ENCODE peak calls at places on chromosome 5, in four cellular contexts. I is A549, T is HepG2, F is K562. C is an unnamed sample.
A peak's percentile ranks its signal among the peaks of the same experiment; 100 is the strongest.

GRCh38 chr5:154543380-154543779 is 65.4 kb upstream of the HAND1 start:
- DNase-seq in F (no peak), I (no peak), T (no peak), C (no peak)

GRCh38 chr5:68224561-68225187 is 9.1 kb downstream of the PIK3R1 start:
- DNase-seq in T (no peak), I (no peak), F (no peak), C (peak; percentile 56)

GRCh38 chr5:98721231-98721928 is 52.1 kb upstream of the RGMB start:
- DNase-seq in T (no peak), F (no peak), I (no peak), C (peak; percentile 55)

GRCh38 chr5:5242056-5242455 is 101.9 kb downstream of the ADAMTS16 start:
- DNase-seq in T (no peak), I (no peak), F (no peak), C (no peak)

GRCh38 chr5:172403191-172403794 is 51.0 kb downstream of the SH3PXD2B start:
- DNase-seq in I (no peak), T (no peak), F (no peak), C (peak; percentile 67)

GRCh38 chr5:154267516-154267915 is 77.0 kb downstream of the GALNT10 start:
- DNase-seq in F (no peak), T (no peak), I (no peak), C (no peak)

GRCh38 chr5:32436553-32437262 is 7.8 kb downstream of the ZFR start:
- DNase-seq in I (no peak), T (no peak), F (no peak), C (no peak)

GRCh38 chr5:156359452-156359851 is 32.5 kb downstream of the SGCD start:
- DNase-seq in F (no peak), T (no peak), I (no peak), C (peak; percentile 96)

GRCh38 chr5:145510769-145511168 is 324.4 kb downstream of the PRELID2 start:
- DNase-seq in T (no peak), I (no peak), F (no peak), C (no peak)

GRCh38 chr5:177513500-177513899 is 3.3 kb downstream of the DDX41 start:
- DNase-seq in I (no peak), T (no peak), F (no peak), C (no peak)

GRCh38 chr5:127898551-127899213 is 184.9 kb upstream of the SLC12A2 start:
- DNase-seq in T (no peak), F (no peak), I (no peak), C (peak; percentile 61)

GRCh38 chr5:50768650-50769049 is 102.2 kb downstream of the PARP8 start:
- DNase-seq in F (no peak), I (no peak), T (no peak), C (no peak)

GRCh38 chr5:170963521-170963920 is 101.7 kb downstream of the RANBP17 start:
- DNase-seq in I (no peak), T (no peak), F (no peak), C (no peak)

GRCh38 chr5:91957671-91958070 is 574.6 kb upstream of the ARRDC3 start:
- DNase-seq in T (no peak), F (no peak), I (no peak), C (peak; percentile 56)

GRCh38 chr5:3010953-3011763 is 259.7 kb upstream of the IRX2 start:
- DNase-seq in F (no peak), T (no peak), I (no peak), C (no peak)

GRCh38 chr5:119336262-119336661 is 19.6 kb upstream of the TNFAIP8 start:
- DNase-seq in F (no peak), T (no peak), I (no peak), C (no peak)

GRCh38 chr5:80116465-80116864 is 81.3 kb downstream of the THBS4 start:
- DNase-seq in F (no peak), I (no peak), T (peak; percentile 9), C (no peak)

GRCh38 chr5:31329722-31330121 is 136.2 kb downstream of the CDH6 start:
- DNase-seq in T (no peak), I (no peak), F (no peak), C (peak; percentile 5)

GRCh38 chr5:38871790-38872551 is 26.2 kb downstream of the OSMR start:
- DNase-seq in F (no peak), I (peak; percentile 88), T (peak; percentile 23), C (peak; percentile 100)

GRCh38 chr5:157611571-157612067 is 36.0 kb upstream of the ADAM19 start:
- DNase-seq in T (no peak), I (no peak), F (no peak), C (no peak)

GRCh38 chr5:55694152-55694830 is 17.8 kb downstream of the SLC38A9 start:
- DNase-seq in I (no peak), F (no peak), T (peak; percentile 34), C (peak; percentile 43)

GRCh38 chr5:55175781-55176175 is 2.8 kb upstream of the CDC20B start:
- DNase-seq in I (no peak), T (no peak), F (no peak), C (no peak)

GRCh38 chr5:61353293-61353692 is 21.2 kb downstream of the ZSWIM6 start:
- DNase-seq in I (no peak), T (no peak), F (no peak), C (no peak)

GRCh38 chr5:45081082-45081481 is 272.3 kb downstream of the MRPS30 start:
- DNase-seq in I (no peak), F (no peak), T (no peak), C (no peak)

GRCh38 chr5:150645070-150645700 is 4.7 kb downstream of the SYNPO start:
- DNase-seq in I (no peak), F (no peak), T (no peak), C (peak; percentile 71)

GRCh38 chr5:82620957-82621600 is 342.9 kb upstream of the RPS23 start:
- DNase-seq in T (no peak), I (no peak), F (no peak), C (no peak)

GRCh38 chr5:102628449-102629175 is 126.5 kb upstream of the PAM start:
- DNase-seq in T (no peak), I (no peak), F (no peak), C (peak; percentile 7)

GRCh38 chr5:1514027-1514818 is 9.5 kb downstream of the LPCAT1 start:
- DNase-seq in I (no peak), T (no peak), F (no peak), C (no peak)

GRCh38 chr5:167049043-167049663 is 1242.3 kb upstream of the WWC1 start:
- DNase-seq in F (peak; percentile 20), T (peak; percentile 21), I (peak; percentile 7), C (no peak)

GRCh38 chr5:142542906-142543305 is 143.0 kb downstream of the FGF1 start:
- DNase-seq in T (no peak), F (no peak), I (no peak), C (peak; percentile 55)

GRCh38 chr5:137176609-137177008 is 322.5 kb downstream of the SPOCK1 start:
- DNase-seq in T (no peak), I (no peak), F (no peak), C (no peak)

GRCh38 chr5:130136300-130136699 is 232.0 kb downstream of the CHSY3 start:
- DNase-seq in I (no peak), T (no peak), F (no peak), C (no peak)

GRCh38 chr5:1510631-1511030 is 13.1 kb downstream of the LPCAT1 start:
- DNase-seq in T (no peak), I (no peak), F (no peak), C (no peak)

GRCh38 chr5:87195616-87196015 is 72.1 kb upstream of the RASA1 start:
- DNase-seq in T (no peak), F (no peak), I (no peak), C (peak; percentile 25)

GRCh38 chr5:171432581-171433351 is 13.3 kb downstream of the FGF18 start:
- DNase-seq in T (no peak), I (no peak), F (no peak), C (no peak)

GRCh38 chr5:32842798-32843531 is 131.8 kb downstream of the NPR3 start:
- DNase-seq in F (no peak), T (no peak), I (no peak), C (no peak)

GRCh38 chr5:149014634-149015033 is 48.2 kb downstream of the SH3TC2 start:
- DNase-seq in T (no peak), I (no peak), F (no peak), C (no peak)

GRCh38 chr5:93461751-93462150 is 119.3 kb downstream of the NR2F1-AS1 start:
- DNase-seq in T (no peak), I (no peak), F (no peak), C (peak; percentile 68)

GRCh38 chr5:106587-106986 is 14.6 kb downstream of the PLEKHG4B start:
- DNase-seq in I (no peak), T (no peak), F (no peak), C (no peak)

GRCh38 chr5:96565843-96566242 is 96.3 kb upstream of the CAST start:
- DNase-seq in I (peak; percentile 21), T (no peak), F (no peak), C (peak; percentile 90)
- TF ChIP-seq RFX5 in I (no peak), T (no peak), F (no peak), C (no peak)

GRCh38 chr5:109364977-109365376 is 44.8 kb downstream of the PJA2 start:
- DNase-seq in I (no peak), T (no peak), F (no peak), C (no peak)

GRCh38 chr5:109370343-109370742 is 39.4 kb downstream of the PJA2 start:
- DNase-seq in T (no peak), I (no peak), F (no peak), C (no peak)

DNA sequence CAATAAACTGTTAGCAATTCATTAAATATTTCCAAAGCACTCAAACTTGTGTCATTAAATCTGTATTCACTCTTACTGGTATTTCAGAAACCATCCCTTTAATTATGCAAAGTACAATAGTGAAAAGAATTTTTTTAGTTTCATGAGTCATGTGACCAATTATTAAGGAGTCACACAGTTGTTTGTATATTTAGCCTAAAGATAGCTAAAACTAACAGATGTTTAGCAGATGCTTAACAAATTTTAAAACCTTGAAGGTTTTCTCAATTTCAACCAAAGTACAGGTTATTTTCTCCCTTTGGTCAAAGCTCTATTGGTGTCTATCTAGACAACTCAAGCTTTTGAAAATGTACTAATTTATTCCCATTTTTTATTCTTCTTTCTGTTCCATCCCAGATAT is 44.1 kb downstream of the PJA2 start:
- DNase-seq in T (no peak), F (no peak), I (no peak), C (no peak)
- TF ChIP-seq MAZ in T (no peak), F (no peak), I (no peak), C (no peak)

GRCh38 chr5:135695656-135696055 is 116.9 kb upstream of the CXCL14 start:
- DNase-seq in F (no peak), T (no peak), I (no peak), C (no peak)

GRCh38 chr5:135697251-135697958 is 118.6 kb upstream of the CXCL14 start:
- DNase-seq in F (no peak), I (no peak), T (no peak), C (no peak)

GRCh38 chr5:135700731-135701130 is 121.9 kb upstream of the CXCL14 start:
- DNase-seq in F (no peak), T (no peak), I (no peak), C (no peak)

GRCh38 chr5:135696317-135696716 is 117.5 kb upstream of the CXCL14 start:
- DNase-seq in T (no peak), F (no peak), I (no peak), C (no peak)

GRCh38 chr5:135697959-135698345 is 119.2 kb upstream of the CXCL14 start:
- DNase-seq in I (no peak), T (no peak), F (no peak), C (no peak)
- TF ChIP-seq RFX5 in I (no peak), T (no peak), F (no peak), C (no peak)

DNA sequence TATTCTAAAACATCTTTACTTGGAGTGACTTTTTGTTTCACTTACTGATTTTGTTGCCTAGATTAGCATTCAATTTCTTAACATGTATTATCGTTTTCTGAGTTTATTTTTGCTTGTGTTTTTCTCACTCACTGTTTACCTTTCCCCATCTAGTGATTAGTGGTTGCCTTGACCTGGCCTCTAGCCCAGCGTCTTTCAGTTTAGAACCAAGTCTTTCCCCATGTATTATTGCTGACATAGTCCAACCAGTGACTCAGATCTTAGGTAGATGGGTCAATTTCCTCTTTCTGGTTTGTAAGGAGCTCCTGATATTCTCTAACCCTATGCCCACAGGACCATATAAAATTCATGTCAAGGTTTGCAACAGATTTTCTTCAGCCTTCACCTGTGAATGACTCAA is 135.5 kb downstream of the PRR16 start:
- DNase-seq in I (no peak), F (no peak), T (no peak), C (peak; percentile 84)
- TF ChIP-seq MAZ in I (no peak), F (no peak), T (no peak), C (no peak)